ENCODE peak calls at places on chromosomes 2 and 18, in nine cellular contexts. L, X, A, P, T, Y, K, Z and F are unnamed samples.

GRCh38 chr2:232009639-232010274 is 48.2 kb downstream of the DIS3L2 start:
- DNase-seq in K (no peak), L (no peak), T (no peak), X (no peak), Y (no peak), Z (no peak), A (no peak), P (no peak), F (no peak)

GRCh38 chr2:197804758-197805597 is 585 bp downstream of the PLCL1 start:
- DNase-seq in A (peak), K (peak), Y (no peak), X (no peak), T (peak), P (no peak), Z (peak), L (no peak), F (no peak)

GRCh38 chr2:207142461-207142860 is 23.3 kb downstream of the KLF7 start:
- DNase-seq in K (peak), L (no peak), Y (no peak), A (no peak), Z (no peak), P (no peak), X (no peak), T (no peak), F (no peak)

GRCh38 chr18:43620936-43621335 is 343.6 kb upstream of the SYT4 start:
- DNase-seq in Z (no peak), K (peak), P (no peak), Y (no peak), A (no peak), T (no peak), X (no peak), L (no peak), F (no peak)

GRCh38 chr2:229783108-229783721 is 68.9 kb upstream of the DNER start:
- DNase-seq in Z (no peak), T (no peak), A (no peak), Y (no peak), X (no peak), L (no peak), K (no peak), P (no peak), F (no peak)

GRCh38 chr2:33478968-33479691 is 2.7 kb downstream of the RASGRP3 start:
- DNase-seq in Z (no peak), A (no peak), K (no peak), L (no peak), Y (no peak), T (peak), X (no peak), P (no peak), F (no peak)

GRCh38 chr18:59665057-59666007 is 31.9 kb downstream of the CCBE1 start:
- DNase-seq in X (no peak), K (peak), Z (no peak), L (no peak), T (no peak), A (no peak), Y (no peak), P (no peak), F (peak)

GRCh38 chr2:17620280-17620679 is 79.8 kb downstream of the VSNL1 start:
- DNase-seq in Z (no peak), A (no peak), Y (no peak), X (no peak), K (peak), L (no peak), T (peak), P (peak), F (no peak)

GRCh38 chr18:48836231-48836805 is 114.4 kb downstream of the SMAD7 start:
- DNase-seq in T (no peak), L (no peak), P (no peak), K (no peak), X (no peak), A (no peak), Z (no peak), Y (no peak), F (no peak)

GRCh38 chr2:137928547-137929503 is 35.4 kb upstream of the HNMT start:
- DNase-seq in Y (no peak), A (no peak), X (no peak), Z (no peak), L (no peak), T (no peak), K (peak), P (no peak), F (peak)

GRCh38 chr2:217822296-217823252 is 180.2 kb downstream of the TNS1 start:
- DNase-seq in Z (no peak), P (no peak), L (no peak), A (no peak), Y (no peak), T (no peak), X (no peak), K (peak), F (no peak)

GRCh38 chr18:39685303-39685902 is 2119.8 kb upstream of the CELF4 start:
- DNase-seq in A (no peak), X (no peak), Y (no peak), P (no peak), Z (no peak), K (no peak), T (no peak), L (no peak), F (no peak)

GRCh38 chr2:17573085-17573805 is 32.7 kb downstream of the VSNL1 start:
- DNase-seq in T (no peak), P (no peak), K (no peak), Z (no peak), A (no peak), L (no peak), X (no peak), Y (no peak), F (no peak)

GRCh38 chr2:120379916-120380893 is 34.3 kb downstream of the INHBB start:
- DNase-seq in Z (no peak), L (no peak), X (no peak), T (no peak), P (no peak), Y (no peak), A (no peak), K (no peak), F (no peak)

GRCh38 chr2:151097118-151097517 is 164.5 kb downstream of the RBM43 start:
- DNase-seq in Y (no peak), T (no peak), K (no peak), A (no peak), P (no peak), L (no peak), X (peak), Z (no peak), F (no peak)

GRCh38 chr2:195532255-195532627 is 124.8 kb upstream of the SLC39A10 start:
- DNase-seq in Z (no peak), X (no peak), P (no peak), K (peak), Y (no peak), L (no peak), T (no peak), A (no peak), F (no peak)

GRCh38 chr2:72539145-72539552 is 286.7 kb downstream of the EXOC6B start:
- DNase-seq in X (no peak), Z (no peak), K (peak), A (no peak), P (no peak), Y (no peak), L (no peak), T (no peak), F (peak)

GRCh38 chr18:38502539-38502938 is 936.9 kb upstream of the CELF4 start:
- DNase-seq in A (no peak), T (no peak), P (no peak), Z (no peak), L (no peak), X (no peak), K (no peak), Y (no peak), F (no peak)

GRCh38 chr2:100126172-100126571 is 16.2 kb downstream of the AFF3 start:
- DNase-seq in A (no peak), X (no peak), T (no peak), Z (no peak), Y (no peak), K (no peak), L (no peak), P (peak), F (no peak)

GRCh38 chr2:43210467-43211303 is 15.7 kb downstream of the ZFP36L2 start:
- DNase-seq in T (peak), P (no peak), A (peak), X (peak), K (peak), Y (no peak), L (peak), Z (no peak), F (no peak)

GRCh38 chr18:13464432-13465125 is 246.0 kb downstream of the LDLRAD4 start:
- DNase-seq in Y (no peak), K (peak), L (no peak), X (no peak), Z (no peak), A (no peak), P (no peak), T (peak), F (no peak)

DNA sequence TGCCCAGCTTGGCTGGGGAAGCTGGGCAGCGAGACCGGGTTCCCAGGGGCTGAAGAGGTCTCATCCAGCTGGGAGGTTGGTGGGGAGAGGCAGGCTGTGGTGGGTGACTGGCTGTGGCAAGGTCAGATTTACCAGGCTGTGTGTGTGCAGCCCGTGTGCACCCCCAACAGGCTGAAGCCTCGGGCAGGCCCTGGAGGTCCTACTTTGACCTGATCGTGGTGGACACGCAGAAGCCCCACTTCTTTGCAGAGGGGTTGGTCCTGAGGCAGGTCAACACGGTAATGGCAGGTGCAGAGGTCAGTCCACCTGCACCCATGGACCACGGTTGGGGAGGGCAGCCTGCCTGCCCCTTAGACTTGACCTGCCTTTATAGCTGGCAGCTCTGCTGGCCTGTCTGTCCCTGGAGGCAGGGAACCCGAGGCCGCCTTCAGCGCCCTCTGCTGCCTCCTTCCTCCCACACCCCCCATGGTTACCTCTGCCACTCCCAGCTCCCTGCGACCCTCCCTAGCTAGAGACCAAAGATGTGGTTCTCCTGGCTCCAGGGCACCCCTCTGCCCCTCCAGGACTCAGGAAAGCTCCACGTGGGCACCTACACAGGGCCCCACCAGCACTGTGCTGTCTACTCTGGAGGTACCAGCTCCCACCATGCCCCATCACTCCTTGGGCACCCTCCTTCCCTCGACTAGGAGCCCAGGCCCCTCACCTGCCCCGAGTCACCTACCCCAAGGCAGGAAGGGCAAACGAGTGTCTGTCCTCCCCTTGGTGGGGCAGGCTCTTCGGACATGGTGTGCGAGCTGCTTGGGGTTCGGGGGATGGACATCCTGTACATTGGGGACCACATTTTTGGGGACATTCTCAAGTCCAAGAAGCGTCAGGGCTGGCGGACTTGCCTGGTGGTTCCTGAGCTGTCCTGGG is 4.0 kb downstream of the NT5DC4 start:
- DNase-seq in P (no peak), X (no peak), Y (no peak), Z (no peak), K (no peak), A (no peak), T (no peak), L (no peak), F (no peak)
- TF ChIP-seq CTCF in P (no peak), X (peak), Y (no peak), Z (no peak), K (peak), A (no peak), T (no peak), L (no peak), F (peak)

GRCh38 chr2:85945576-85945975 is 56.8 kb upstream of the ST3GAL5 start:
- DNase-seq in K (no peak), P (no peak), Y (no peak), L (no peak), X (no peak), T (no peak), A (no peak), Z (no peak), F (no peak)
- H3K4me3 ChIP-seq in K (no peak), P (no peak), Y (no peak), L (no peak), X (no peak), T (no peak), A (no peak), Z (no peak), F (no peak)

DNA sequence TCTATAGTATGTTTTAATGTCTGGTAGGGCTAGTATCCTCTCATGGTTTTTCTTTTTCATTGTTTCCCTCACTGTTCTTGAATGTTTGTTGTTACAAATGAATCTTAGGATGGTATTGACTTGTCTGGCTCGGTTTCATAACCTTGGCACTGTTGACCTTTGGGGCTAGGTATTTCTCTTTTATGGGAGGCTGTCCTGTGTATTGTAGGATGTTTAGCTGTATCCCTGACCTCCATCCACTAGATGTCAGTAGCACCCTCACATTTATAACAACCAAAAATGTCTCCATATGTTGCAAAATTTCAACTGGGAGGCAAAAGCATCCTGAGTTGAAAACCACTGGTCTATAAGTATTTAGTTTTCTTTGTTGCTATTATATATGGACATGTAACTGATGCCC is 7.0 kb upstream of the AOX1 start:
- DNase-seq in X (no peak), Y (no peak), A (no peak), Z (no peak), L (no peak), K (peak), T (no peak), P (no peak), F (no peak)
- TF ChIP-seq CTCF in X (peak), Y (peak), A (no peak), Z (peak), L (peak), K (peak), T (peak), P (peak), F (peak)

GRCh38 chr18:22223263-22223960 is 54.0 kb downstream of the GATA6 start:
- DNase-seq in L (peak), X (peak), Y (peak), A (peak), K (peak), Z (peak), T (peak), P (peak), F (peak)
- H3K4me3 ChIP-seq in L (no peak), X (no peak), Y (no peak), A (no peak), K (no peak), Z (no peak), T (no peak), P (no peak), F (no peak)

DNA sequence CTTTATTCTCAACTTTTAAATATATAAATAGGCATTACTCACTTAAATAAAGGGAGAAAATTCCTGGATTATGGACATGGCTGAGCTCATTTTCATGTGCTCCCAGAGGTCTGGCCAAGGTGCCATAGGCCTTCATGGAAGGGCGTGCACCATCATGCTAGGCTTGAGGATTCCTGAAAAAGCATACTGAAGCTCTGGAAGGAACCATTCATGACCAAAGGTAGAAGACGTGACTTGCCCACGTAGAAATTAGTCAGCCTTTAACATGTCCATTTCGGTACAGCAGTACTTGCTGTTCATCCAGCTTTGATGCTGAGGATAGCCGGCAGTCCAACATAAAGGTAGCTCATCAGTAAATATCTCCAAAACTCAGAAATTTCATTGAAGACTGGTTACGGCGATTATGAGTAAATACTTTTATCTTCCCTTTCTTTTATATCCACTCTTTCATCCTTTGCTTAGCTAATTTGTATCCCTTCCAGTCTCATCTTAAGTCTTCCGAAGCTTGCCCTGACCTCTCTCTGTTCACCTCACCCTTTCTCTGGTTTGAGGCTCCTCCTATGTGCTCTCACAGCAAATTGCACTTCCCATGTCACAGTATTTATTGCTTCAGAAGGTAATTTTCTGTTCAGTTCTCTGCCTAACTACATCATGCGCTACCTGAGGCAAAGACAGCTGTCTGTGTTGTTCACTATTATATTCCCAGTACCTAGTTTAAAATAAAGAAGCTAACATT is 32.3 kb upstream of the ASNSD1 start:
- DNase-seq in T (no peak), P (no peak), L (no peak), Z (no peak), X (no peak), A (no peak), K (peak), Y (no peak), F (no peak)
- TF ChIP-seq CTCF in T (no peak), P (no peak), L (no peak), Z (no peak), X (no peak), A (no peak), K (no peak), Y (no peak), F (no peak)